ENCODE peak calls at places on chromosomes 6 and 20, in seven cellular contexts. One of them, this sample, is unnamed.

GRCh38 chr20:50528804-50529351 is 18.7 kb downstream of the PTPN1 start:
- DNase-seq in testis: no peak
- DNase-seq in stomach: no peak
- DNase-seq in ovary: no peak
- DNase-seq in spleen: no peak
- DNase-seq in breast epithelium: no peak
- DNase-seq in adrenal gland: no peak
- DNase-seq in this sample: no peak

GRCh38 chr6:7461416-7461815 is 71.8 kb downstream of the RIOK1 start:
- DNase-seq in testis: no peak
- DNase-seq in stomach: no peak
- DNase-seq in ovary: no peak
- DNase-seq in spleen: no peak
- DNase-seq in breast epithelium: no peak
- DNase-seq in adrenal gland: no peak
- DNase-seq in this sample: no peak

GRCh38 chr6:142075516-142076101 is 57.1 kb upstream of the GJE1 start:
- DNase-seq in testis: no peak
- DNase-seq in stomach: no peak
- DNase-seq in ovary: no peak
- DNase-seq in spleen: no peak
- DNase-seq in breast epithelium: no peak
- DNase-seq in adrenal gland: no peak
- DNase-seq in this sample: no peak

GRCh38 chr6:31576897-31577341 is 1.6 kb downstream of the TNF start:
- DNase-seq in testis: no peak
- DNase-seq in stomach: peak; percentile 40
- DNase-seq in ovary: no peak
- DNase-seq in spleen: peak; percentile 88
- DNase-seq in breast epithelium: no peak
- DNase-seq in adrenal gland: no peak
- DNase-seq in this sample: no peak

GRCh38 chr20:16539280-16539679 is 34.0 kb downstream of the KIF16B start:
- DNase-seq in testis: no peak
- DNase-seq in stomach: no peak
- DNase-seq in ovary: no peak
- DNase-seq in spleen: no peak
- DNase-seq in breast epithelium: no peak
- DNase-seq in adrenal gland: no peak
- DNase-seq in this sample: no peak

GRCh38 chr6:109816452-109817374 is 125.6 kb downstream of the FIG4 start:
- DNase-seq in testis: no peak
- DNase-seq in stomach: no peak
- DNase-seq in ovary: no peak
- DNase-seq in spleen: no peak
- DNase-seq in breast epithelium: no peak
- DNase-seq in adrenal gland: no peak
- DNase-seq in this sample: no peak

GRCh38 chr6:36596359-36596758 is 2.2 kb downstream of the SRSF3 start:
- DNase-seq in testis: peak; percentile 12
- DNase-seq in stomach: no peak
- DNase-seq in ovary: no peak
- DNase-seq in spleen: no peak
- DNase-seq in breast epithelium: no peak
- DNase-seq in adrenal gland: no peak
- DNase-seq in this sample: no peak

GRCh38 chr6:106870824-106871300 is 103.7 kb downstream of the CD24 start:
- DNase-seq in testis: no peak
- DNase-seq in stomach: peak; percentile 32
- DNase-seq in ovary: no peak
- DNase-seq in spleen: no peak
- DNase-seq in breast epithelium: no peak
- DNase-seq in adrenal gland: no peak
- DNase-seq in this sample: no peak

GRCh38 chr20:33113387-33113908 is 34.0 kb downstream of the BPIFB4 start:
- DNase-seq in testis: no peak
- DNase-seq in stomach: no peak
- DNase-seq in ovary: no peak
- DNase-seq in spleen: no peak
- DNase-seq in breast epithelium: no peak
- DNase-seq in adrenal gland: no peak
- DNase-seq in this sample: peak; percentile 89

GRCh38 chr6:72111611-72112010 is 225.3 kb downstream of the RIMS1 start:
- DNase-seq in testis: no peak
- DNase-seq in stomach: no peak
- DNase-seq in ovary: no peak
- DNase-seq in spleen: no peak
- DNase-seq in breast epithelium: no peak
- DNase-seq in adrenal gland: no peak
- DNase-seq in this sample: no peak

GRCh38 chr6:96727144-96727543 is 110.1 kb downstream of the GPR63 start:
- DNase-seq in testis: no peak
- DNase-seq in stomach: no peak
- DNase-seq in ovary: no peak
- DNase-seq in spleen: no peak
- DNase-seq in breast epithelium: no peak
- DNase-seq in adrenal gland: no peak
- DNase-seq in this sample: no peak

GRCh38 chr20:32980990-32981389 is 23.2 kb downstream of the SUN5 start:
- DNase-seq in testis: no peak
- DNase-seq in stomach: no peak
- DNase-seq in ovary: no peak
- DNase-seq in spleen: no peak
- DNase-seq in breast epithelium: no peak
- DNase-seq in adrenal gland: no peak
- DNase-seq in this sample: no peak

GRCh38 chr20:49310695-49311094 is 32.8 kb upstream of the ZNFX1 start:
- DNase-seq in testis: no peak
- DNase-seq in stomach: no peak
- DNase-seq in ovary: no peak
- DNase-seq in spleen: no peak
- DNase-seq in breast epithelium: no peak
- DNase-seq in adrenal gland: no peak
- DNase-seq in this sample: no peak

GRCh38 chr6:28537065-28537464 is 11.4 kb downstream of the GPX5 start:
- DNase-seq in testis: no peak
- DNase-seq in stomach: no peak
- DNase-seq in ovary: no peak
- DNase-seq in spleen: no peak
- DNase-seq in breast epithelium: no peak
- DNase-seq in adrenal gland: no peak
- DNase-seq in this sample: no peak

GRCh38 chr6:25586927-25587326 is 65.1 kb upstream of the SCGN start:
- DNase-seq in testis: no peak
- DNase-seq in stomach: no peak
- DNase-seq in ovary: no peak
- DNase-seq in spleen: no peak
- DNase-seq in breast epithelium: no peak
- DNase-seq in adrenal gland: no peak
- DNase-seq in this sample: no peak

GRCh38 chr6:143734641-143735063 is 56.9 kb downstream of the PHACTR2 start:
- DNase-seq in testis: no peak
- DNase-seq in stomach: no peak
- DNase-seq in ovary: no peak
- DNase-seq in spleen: no peak
- DNase-seq in breast epithelium: no peak
- DNase-seq in adrenal gland: no peak
- DNase-seq in this sample: no peak

GRCh38 chr6:114592506-114592905 is 249.7 kb upstream of the HS3ST5 start:
- DNase-seq in testis: no peak
- DNase-seq in stomach: no peak
- DNase-seq in ovary: no peak
- DNase-seq in spleen: no peak
- DNase-seq in breast epithelium: no peak
- DNase-seq in adrenal gland: no peak
- DNase-seq in this sample: no peak
- TF ChIP-seq CTCF in testis: no peak
- TF ChIP-seq CTCF in stomach: no peak
- TF ChIP-seq CTCF in ovary: no peak
- TF ChIP-seq CTCF in spleen: no peak
- TF ChIP-seq CTCF in breast epithelium: no peak
- TF ChIP-seq CTCF in adrenal gland: no peak
- TF ChIP-seq CTCF in this sample: no peak

GRCh38 chr20:4862661-4863060 is 138.6 kb downstream of the SLC23A2 start:
- DNase-seq in testis: no peak
- DNase-seq in stomach: no peak
- DNase-seq in ovary: no peak
- DNase-seq in spleen: no peak
- DNase-seq in breast epithelium: no peak
- DNase-seq in adrenal gland: no peak
- DNase-seq in this sample: no peak
- TF ChIP-seq POLR2A in testis: no peak
- TF ChIP-seq POLR2A in stomach: no peak
- TF ChIP-seq POLR2A in ovary: no peak
- TF ChIP-seq POLR2A in spleen: no peak
- TF ChIP-seq POLR2A in breast epithelium: no peak
- TF ChIP-seq POLR2A in adrenal gland: no peak
- TF ChIP-seq POLR2A in this sample: no peak

GRCh38 chr20:9517297-9518134 is 3.1 kb downstream of the LAMP5 start:
- DNase-seq in testis: no peak
- DNase-seq in stomach: no peak
- DNase-seq in ovary: no peak
- DNase-seq in spleen: no peak
- DNase-seq in breast epithelium: no peak
- DNase-seq in adrenal gland: no peak
- DNase-seq in this sample: no peak

GRCh38 chr20:9514461-9515210 is at the start of gene LAMP5:
- DNase-seq in testis: peak; percentile 49
- DNase-seq in stomach: no peak
- DNase-seq in ovary: no peak
- DNase-seq in spleen: no peak
- DNase-seq in breast epithelium: no peak
- DNase-seq in adrenal gland: peak; percentile 50
- DNase-seq in this sample: peak; percentile 42

GRCh38 chr20:9515211-9515580 is 806 bp downstream of the LAMP5 start:
- DNase-seq in testis: no peak
- DNase-seq in stomach: no peak
- DNase-seq in ovary: no peak
- DNase-seq in spleen: no peak
- DNase-seq in breast epithelium: no peak
- DNase-seq in adrenal gland: no peak
- DNase-seq in this sample: no peak

GRCh38 chr20:9516658-9516987 is 2.2 kb downstream of the LAMP5 start:
- DNase-seq in testis: no peak
- DNase-seq in stomach: no peak
- DNase-seq in ovary: no peak
- DNase-seq in spleen: no peak
- DNase-seq in breast epithelium: no peak
- DNase-seq in adrenal gland: no peak
- DNase-seq in this sample: no peak

DNA sequence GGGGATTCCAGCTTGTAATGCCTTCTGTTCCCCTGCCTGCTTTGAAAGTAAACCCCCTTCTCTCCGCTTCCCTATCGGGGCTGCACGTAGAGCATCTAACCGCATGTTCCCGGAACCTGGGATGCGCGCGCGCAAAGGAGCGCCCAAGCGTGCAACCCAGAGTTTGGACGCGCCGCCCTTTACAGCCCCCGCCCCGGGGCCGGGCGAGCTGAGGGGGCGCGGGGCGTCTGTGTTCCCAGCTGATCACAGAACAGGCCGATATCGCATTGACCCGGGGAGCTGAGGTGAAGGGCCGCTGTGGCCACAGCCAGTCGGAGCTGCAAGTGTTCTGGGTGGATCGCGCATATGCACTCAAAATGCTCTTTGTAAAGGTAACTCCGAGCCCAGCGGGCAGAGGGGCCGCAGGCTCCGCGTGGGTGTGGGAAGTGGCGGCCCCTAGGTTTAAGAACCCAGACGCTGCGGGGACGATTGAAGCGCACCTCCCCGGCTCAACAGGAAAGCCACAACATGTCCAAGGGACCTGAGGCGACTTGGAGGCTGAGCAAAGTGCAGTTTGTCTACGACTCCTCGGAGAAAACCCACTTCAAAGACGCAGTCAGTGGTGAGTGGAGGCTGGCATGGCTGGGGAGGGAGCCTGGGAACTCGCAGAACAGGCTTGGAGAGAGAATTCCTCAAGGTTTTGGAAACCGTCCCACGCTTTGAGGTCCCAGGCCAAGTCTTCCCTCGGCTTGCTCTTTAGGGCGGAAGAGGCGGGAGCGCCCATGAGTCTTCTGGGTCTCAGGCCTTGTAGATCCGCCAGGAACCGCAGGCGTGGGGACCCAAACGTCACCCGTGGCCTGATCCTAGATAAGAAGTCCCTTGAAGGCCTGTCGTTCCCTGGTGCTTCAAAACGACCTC is 1.6 kb downstream of the LAMP5 start:
- DNase-seq in testis: no peak
- DNase-seq in stomach: no peak
- DNase-seq in ovary: no peak
- DNase-seq in spleen: no peak
- DNase-seq in breast epithelium: no peak
- DNase-seq in adrenal gland: peak; percentile 62
- DNase-seq in this sample: no peak
- H3K27me3 ChIP-seq in testis: no peaks in the 10 kb centered on the region
- H3K27me3 ChIP-seq in stomach: peaks cover 83% of the 10 kb centered on the region
- H3K27me3 ChIP-seq in ovary: no peaks in the 10 kb centered on the region
- H3K27me3 ChIP-seq in spleen: peaks cover 25% of the 10 kb centered on the region
- H3K27me3 ChIP-seq in breast epithelium: peaks cover 20% of the 10 kb centered on the region
- H3K27me3 ChIP-seq in adrenal gland: peaks cover 47% of the 10 kb centered on the region
- H3K27me3 ChIP-seq in this sample: no peaks in the 10 kb centered on the region

GRCh38 chr20:17887331-17888030 is 81.1 kb downstream of the SNX5 start:
- DNase-seq in testis: peak; percentile 83
- DNase-seq in stomach: no peak
- DNase-seq in ovary: peak; percentile 8
- DNase-seq in spleen: peak; percentile 49
- DNase-seq in breast epithelium: peak; percentile 66
- DNase-seq in adrenal gland: no peak
- DNase-seq in this sample: no peak

GRCh38 chr20:17890330-17890729 is 78.3 kb downstream of the SNX5 start:
- DNase-seq in testis: no peak
- DNase-seq in stomach: no peak
- DNase-seq in ovary: no peak
- DNase-seq in spleen: peak; percentile 34
- DNase-seq in breast epithelium: no peak
- DNase-seq in adrenal gland: no peak
- DNase-seq in this sample: no peak

GRCh38 chr20:17888044-17888443 is 80.5 kb downstream of the SNX5 start:
- DNase-seq in testis: no peak
- DNase-seq in stomach: no peak
- DNase-seq in ovary: no peak
- DNase-seq in spleen: peak; percentile 47
- DNase-seq in breast epithelium: peak; percentile 64
- DNase-seq in adrenal gland: no peak
- DNase-seq in this sample: no peak

GRCh38 chr20:17885544-17885943 is 83.0 kb downstream of the SNX5 start:
- DNase-seq in testis: no peak
- DNase-seq in stomach: no peak
- DNase-seq in ovary: no peak
- DNase-seq in spleen: peak; percentile 47
- DNase-seq in breast epithelium: no peak
- DNase-seq in adrenal gland: no peak
- DNase-seq in this sample: no peak

DNA sequence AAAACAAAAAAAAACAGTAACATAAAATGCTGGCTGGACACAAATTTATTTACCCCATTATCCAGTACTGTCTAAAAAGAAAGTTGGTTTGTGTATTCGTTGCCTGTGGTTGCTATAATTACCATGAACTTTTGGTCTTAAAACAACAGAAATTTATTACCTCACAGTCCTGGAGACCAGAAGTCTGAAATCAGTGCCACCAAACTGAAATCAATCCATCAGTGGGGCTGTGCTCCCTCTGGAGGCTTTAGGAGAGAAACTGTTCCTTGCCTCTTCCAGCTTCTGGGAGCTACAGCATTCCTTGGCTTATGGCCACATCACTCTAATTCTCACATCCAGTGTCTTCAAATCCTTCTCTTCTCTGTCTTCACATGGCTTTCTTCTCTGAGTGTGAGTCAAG is 79.4 kb downstream of the SNX5 start:
- DNase-seq in testis: no peak
- DNase-seq in stomach: no peak
- DNase-seq in ovary: no peak
- DNase-seq in spleen: no peak
- DNase-seq in breast epithelium: no peak
- DNase-seq in adrenal gland: no peak
- DNase-seq in this sample: no peak
- TF ChIP-seq CTCF in testis: no peak
- TF ChIP-seq CTCF in stomach: no peak
- TF ChIP-seq CTCF in ovary: no peak
- TF ChIP-seq CTCF in spleen: no peak
- TF ChIP-seq CTCF in breast epithelium: no peak
- TF ChIP-seq CTCF in adrenal gland: no peak
- TF ChIP-seq CTCF in this sample: peak; percentile 39